ENCODE peak calls at places on chromosomes 13 and 19, in six cellular contexts. F is HFFc6; T is activated CD4-positive, alpha-beta T cell treated with anti-CD3 and anti-CD28 coated beads, Interleukin-2, amount 50 U/mL, for 48 hours; Y is astrocyte of the spinal cord; X is NCI-H460; P is midbrain. D is an unnamed sample.

GRCh38 chr19:45113628-45114027 is 20.6 kb downstream of the PPP1R37 start:
- DNase-seq in P (no peak), F (no peak), Y (no peak), X (no peak), T (no peak), D (peak; percentile 37)

GRCh38 chr19:33303791-33304759 is 1.7 kb upstream of the CEBPA start:
- DNase-seq in F (no peak), P (no peak), X (no peak), T (no peak), Y (no peak), D (no peak)

GRCh38 chr19:30219682-30220081 is 152.5 kb upstream of the ZNF536 start:
- DNase-seq in F (no peak), T (no peak), X (no peak), P (no peak), Y (no peak), D (no peak)

GRCh38 chr13:97122381-97122996 is 99.6 kb upstream of the MBNL2 start:
- DNase-seq in P (no peak), F (peak; percentile 78), X (peak; percentile 40), Y (peak; percentile 69), T (no peak), D (peak; percentile 71)

GRCh38 chr19:28949027-28949426 is 263.9 kb downstream of the UQCRFS1 start:
- DNase-seq in F (no peak), X (no peak), T (no peak), P (no peak), Y (no peak), D (no peak)

GRCh38 chr13:46586766-46587509 is 34.0 kb downstream of the LRCH1 start:
- DNase-seq in Y (no peak), T (no peak), P (no peak), X (no peak), F (no peak), D (no peak)

GRCh38 chr19:51530616-51531015 is 854 bp downstream of the SIGLEC6 start:
- DNase-seq in T (no peak), P (no peak), F (no peak), X (no peak), Y (no peak), D (no peak)

GRCh38 chr19:35123573-35123972 is 8.0 kb downstream of the FXYD3 start:
- DNase-seq in P (no peak), T (no peak), Y (no peak), F (no peak), X (no peak), D (no peak)

GRCh38 chr13:57680609-57681008 is 49.1 kb downstream of the PCDH17 start:
- DNase-seq in F (no peak), Y (no peak), P (no peak), X (no peak), T (no peak), D (no peak)

GRCh38 chr19:27793128-27793643 is 1419.8 kb downstream of the UQCRFS1 start:
- DNase-seq in F (peak; percentile 71), T (peak; percentile 76), Y (peak; percentile 85), P (no peak), X (peak; percentile 87), D (no peak)

GRCh38 chr19:11338569-11339253 is 746 bp downstream of the RAB3D start:
- DNase-seq in Y (no peak), X (no peak), P (no peak), T (no peak), F (no peak), D (no peak)

GRCh38 chr19:36819130-36819630 is 19.0 kb downstream of the ZNF790 start:
- DNase-seq in Y (no peak), X (no peak), P (no peak), T (no peak), F (no peak), D (no peak)

GRCh38 chr13:48579167-48579918 is 46.5 kb upstream of the RCBTB2 start:
- DNase-seq in P (peak; percentile 44), X (no peak), Y (no peak), T (no peak), F (no peak), D (no peak)

GRCh38 chr19:39052243-39052746 is 19.9 kb upstream of the FBXO27 start:
- DNase-seq in P (peak; percentile 65), F (no peak), Y (peak; percentile 52), X (peak; percentile 40), T (peak; percentile 73), D (peak; percentile 57)

GRCh38 chr19:5141926-5142724 is 173.2 kb downstream of the KDM4B start:
- DNase-seq in Y (no peak), X (no peak), F (no peak), P (no peak), T (no peak), D (no peak)

GRCh38 chr13:72368031-72368430 is 359.4 kb downstream of the MZT1 start:
- DNase-seq in Y (no peak), X (no peak), T (no peak), P (no peak), F (no peak), D (no peak)

GRCh38 chr19:10852098-10852800 is 4.0 kb downstream of the C19orf38 start:
- DNase-seq in P (no peak), F (peak; percentile 67), X (no peak), T (no peak), Y (peak; percentile 48), D (no peak)

GRCh38 chr19:41133260-41133659 is 19.0 kb downstream of the CYP2F1 start:
- DNase-seq in P (no peak), X (no peak), Y (no peak), F (no peak), T (no peak), D (no peak)

GRCh38 chr13:45807520-45808099 is 43.9 kb downstream of the SIAH3 start:
- DNase-seq in T (no peak), F (peak; percentile 33), P (peak; percentile 27), X (peak; percentile 68), Y (peak; percentile 57), D (peak; percentile 34)